ENCODE peak calls at places on chromosomes 5 and 9, in ten cellular contexts. T, U, M, L, K, I, Y, D, X and F are unnamed samples. For H3K36me3, the result is how much of the 10 kb centered on the place peaks cover.

GRCh38 chr9:89342213-89342612 is 23.9 kb downstream of the SECISBP2 start:
- DNase-seq in T (no peak), U (no peak), M (no peak), L (no peak), K (no peak), I (no peak), Y (no peak), D (no peak), X (no peak), F (no peak)

GRCh38 chr9:121399883-121400607 is 30.0 kb upstream of the STOM start:
- DNase-seq in T (no peak), U (no peak), M (no peak), L (no peak), K (no peak), I (no peak), Y (no peak), D (no peak), X (no peak), F (no peak)

GRCh38 chr9:100370064-100370723 is 17.5 kb upstream of the TEX10 start:
- DNase-seq in T (no peak), U (no peak), M (no peak), L (no peak), K (no peak), I (no peak), Y (no peak), D (no peak), X (no peak), F (no peak)

GRCh38 chr9:87803623-87804345 is 77.9 kb downstream of the CTSL start:
- DNase-seq in T (no peak), U (no peak), M (no peak), L (no peak), K (no peak), I (no peak), Y (no peak), D (no peak), X (no peak), F (no peak)

GRCh38 chr9:111966851-111967250 is 70.2 kb downstream of the UGCG start:
- DNase-seq in T (no peak), U (no peak), M (peak), L (no peak), K (no peak), I (no peak), Y (no peak), D (no peak), X (no peak), F (no peak)

GRCh38 chr5:83104031-83104430 is 26.7 kb downstream of the XRCC4 start:
- DNase-seq in T (no peak), U (no peak), M (no peak), L (no peak), K (no peak), I (no peak), Y (no peak), D (no peak), X (no peak), F (no peak)

GRCh38 chr9:133074111-133074651 is 12.4 kb downstream of the CEL start:
- DNase-seq in T (no peak), U (no peak), M (no peak), L (no peak), K (no peak), I (no peak), Y (no peak), D (no peak), X (no peak), F (no peak)

GRCh38 chr9:37302277-37302676 is 120.2 kb upstream of the GRHPR start:
- DNase-seq in T (no peak), U (no peak), M (no peak), L (no peak), K (no peak), I (no peak), Y (no peak), D (no peak), X (no peak), F (no peak)

GRCh38 chr5:107736608-107737007 is 65.9 kb upstream of the EFNA5 start:
- DNase-seq in T (no peak), U (no peak), M (no peak), L (no peak), K (no peak), I (no peak), Y (no peak), D (no peak), X (no peak), F (no peak)

GRCh38 chr9:75067894-75068293 is 20.1 kb downstream of the NMRK1 start:
- DNase-seq in T (no peak), U (no peak), M (no peak), L (no peak), K (no peak), I (no peak), Y (no peak), D (no peak), X (no peak), F (no peak)

GRCh38 chr9:75069171-75069570 is 18.8 kb downstream of the NMRK1 start:
- DNase-seq in T (no peak), U (no peak), M (no peak), L (no peak), K (no peak), I (no peak), Y (no peak), D (no peak), X (no peak), F (no peak)

GRCh38 chr9:75071530-75072122 is 16.3 kb downstream of the NMRK1 start:
- DNase-seq in T (peak), U (no peak), M (no peak), L (no peak), K (no peak), I (peak), Y (peak), D (no peak), X (no peak), F (peak)

DNA sequence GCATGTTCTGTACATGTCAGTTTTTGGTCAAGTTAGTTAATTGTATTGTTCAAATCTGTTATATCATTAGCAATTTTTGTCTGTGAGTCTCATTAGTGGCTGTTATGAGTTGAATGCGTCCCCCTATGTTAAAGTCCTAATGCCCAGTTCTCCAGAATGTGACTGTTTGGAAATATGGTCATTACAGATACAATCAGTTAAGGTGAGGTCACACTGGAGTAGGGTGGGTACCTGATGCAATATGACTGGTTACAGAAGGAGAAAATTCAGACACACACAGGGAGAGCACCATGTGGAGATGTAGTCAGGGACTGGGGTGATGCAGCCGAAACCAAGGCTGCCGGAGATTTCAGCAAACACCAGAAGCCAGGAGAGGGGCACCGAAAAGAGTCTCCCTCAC is 15.1 kb downstream of the NMRK1 start:
- DNase-seq in T (no peak), U (no peak), M (no peak), L (no peak), K (no peak), I (no peak), Y (no peak), D (no peak), X (no peak), F (no peak)
- H3K4me3 ChIP-seq in T (no peak), U (no peak), M (no peak), L (no peak), K (no peak), I (no peak), Y (no peak), D (no peak), X (no peak), F (no peak)

GRCh38 chr5:63961125-63961597 is 1.1 kb downstream of the HTR1A start:
- DNase-seq in T (no peak), U (no peak), M (peak), L (no peak), K (no peak), I (no peak), Y (no peak), D (peak), X (no peak), F (no peak)

GRCh38 chr5:63957617-63958016 is 4.6 kb downstream of the HTR1A start:
- DNase-seq in T (no peak), U (no peak), M (no peak), L (no peak), K (no peak), I (no peak), Y (no peak), D (no peak), X (no peak), F (no peak)

GRCh38 chr5:63960646-63961045 is 1.6 kb downstream of the HTR1A start:
- DNase-seq in T (no peak), U (no peak), M (peak), L (no peak), K (no peak), I (no peak), Y (no peak), D (peak), X (no peak), F (no peak)

GRCh38 chr5:63958654-63959053 is 3.6 kb downstream of the HTR1A start:
- DNase-seq in T (no peak), U (no peak), M (no peak), L (no peak), K (no peak), I (no peak), Y (no peak), D (no peak), X (no peak), F (no peak)

DNA sequence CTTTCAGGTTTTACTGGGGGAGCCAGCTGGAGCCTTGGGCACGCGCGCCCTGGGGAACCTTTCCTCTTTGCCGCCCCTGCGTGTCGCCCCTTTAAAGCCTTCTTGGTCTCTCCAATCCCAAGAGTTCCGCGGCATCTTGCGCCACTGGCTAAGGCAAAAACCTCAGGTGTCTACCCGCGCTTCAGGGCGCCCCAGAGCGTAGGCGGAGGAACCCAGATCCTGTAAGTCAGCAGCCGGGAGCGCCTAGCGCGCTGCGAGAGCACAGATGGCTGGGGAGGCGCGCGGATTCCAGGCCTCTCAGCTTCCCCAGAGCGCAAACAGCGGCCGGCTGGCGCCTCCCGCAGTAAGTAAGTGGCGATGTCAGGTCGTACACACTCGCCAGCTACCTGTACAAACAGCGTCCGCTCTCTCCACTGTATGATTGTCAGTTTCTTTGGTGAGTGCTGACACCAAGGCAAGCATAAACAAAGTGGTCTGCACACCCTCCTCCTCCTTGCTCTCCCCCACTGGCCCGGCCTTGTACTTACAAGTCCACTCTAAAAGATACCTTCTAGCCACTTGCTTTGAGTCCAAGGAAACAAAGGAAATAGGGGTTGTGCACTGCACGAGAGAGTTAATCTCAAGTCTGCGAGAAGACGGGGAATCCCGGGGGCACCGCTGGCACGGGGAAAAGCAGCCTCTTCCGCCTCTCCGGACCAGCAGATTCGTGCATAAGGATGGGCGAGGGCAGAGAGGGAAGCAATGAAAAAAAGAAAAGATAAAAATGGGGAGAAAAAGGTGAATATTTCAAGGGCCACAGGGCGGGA is 2.9 kb downstream of the HTR1A start:
- DNase-seq in T (peak), U (no peak), M (peak), L (peak), K (no peak), I (no peak), Y (no peak), D (peak), X (no peak), F (no peak)
- TF ChIP-seq CTCF in T (peak), U (no peak), M (no peak), L (no peak), K (no peak), I (no peak), Y (no peak), D (no peak), X (no peak), F (no peak)

GRCh38 chr9:33318225-33318624 is 27.9 kb downstream of the NFX1 start:
- DNase-seq in T (no peak), U (no peak), M (no peak), L (no peak), K (no peak), I (no peak), Y (no peak), D (no peak), X (no peak), F (no peak)
- H3K36me3 ChIP-seq in T (half or more), U (half or more), M (under half), L (under half), K (half or more), I (under half), Y (half or more), D (half or more), X (under half), F (half or more)

GRCh38 chr5:179759961-179760541 is 27.4 kb downstream of the MAML1 start:
- DNase-seq in T (no peak), U (no peak), M (peak), L (no peak), K (no peak), I (no peak), Y (no peak), D (peak), X (no peak), F (no peak)
- H3K4me3 ChIP-seq in T (no peak), U (no peak), M (no peak), L (no peak), K (no peak), I (no peak), Y (no peak), D (no peak), X (no peak), F (no peak)

DNA sequence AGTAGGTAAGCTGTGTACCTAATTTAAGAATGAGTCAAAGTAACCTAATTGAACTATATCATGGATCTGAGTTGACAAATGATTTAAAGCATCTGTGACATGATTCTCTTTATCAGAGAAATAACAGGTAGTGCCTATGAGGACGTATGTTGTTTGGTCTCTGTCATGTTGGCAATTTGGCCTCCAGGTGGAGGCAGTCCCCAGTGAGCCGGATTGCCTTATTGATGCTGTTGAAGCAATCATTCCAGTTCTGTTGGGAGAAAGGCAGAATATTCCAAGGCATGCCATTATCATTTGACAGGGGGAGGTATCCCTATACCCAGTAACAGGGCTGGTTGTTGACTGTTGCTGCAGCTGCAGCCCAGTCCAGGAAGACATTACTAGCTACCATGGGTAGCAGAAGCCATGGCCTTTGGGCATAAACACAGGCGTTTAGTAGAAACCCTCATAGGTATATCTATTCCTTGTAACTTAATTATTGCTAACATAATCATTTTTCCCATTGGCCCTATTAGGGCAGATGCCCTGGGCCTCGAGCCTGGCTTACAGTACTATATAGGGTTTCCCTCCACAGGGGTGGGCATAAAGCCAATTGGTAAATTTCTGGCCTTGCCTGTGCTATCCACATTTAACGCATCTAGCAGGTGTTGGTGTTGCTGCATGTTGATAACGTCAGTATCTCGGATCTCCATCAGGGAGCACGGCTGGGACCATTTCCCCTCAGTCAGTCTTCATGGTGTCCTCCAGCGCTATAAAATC is 12.2 kb upstream of the SLC22A4 start:
- DNase-seq in T (no peak), U (no peak), M (no peak), L (no peak), K (no peak), I (no peak), Y (no peak), D (no peak), X (no peak), F (no peak)
- TF ChIP-seq CTCF in T (peak), U (no peak), M (no peak), L (no peak), K (no peak), I (no peak), Y (no peak), D (no peak), X (no peak), F (peak)

DNA sequence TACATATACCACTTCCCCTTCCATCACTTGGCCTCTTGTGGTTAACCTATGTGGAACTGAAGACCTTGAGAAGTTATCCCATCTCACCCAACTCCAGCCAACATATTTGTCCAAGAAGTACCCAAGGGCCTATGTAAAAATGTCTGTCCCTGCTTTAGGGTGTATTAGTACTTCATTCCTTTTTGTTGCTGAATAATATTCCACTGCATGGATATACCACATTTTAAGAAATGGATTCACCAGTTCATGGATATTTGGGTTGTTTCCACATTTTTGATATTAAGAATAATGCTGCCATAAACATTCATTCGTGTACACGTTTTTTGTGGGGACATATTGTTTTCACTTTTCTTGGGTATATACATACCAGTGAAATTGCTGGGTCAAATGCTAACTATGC is 28.6 kb downstream of the IDNK start:
- DNase-seq in T (no peak), U (no peak), M (no peak), L (no peak), K (no peak), I (no peak), Y (no peak), D (no peak), X (no peak), F (no peak)
- H3K36me3 ChIP-seq in T (half or more), U (half or more), M (under half), L (under half), K (under half), I (under half), Y (under half), D (half or more), X (under half), F (under half)

GRCh38 chr5:35209862-35210261 is 20.4 kb downstream of the PRLR start:
- DNase-seq in T (no peak), U (no peak), M (no peak), L (no peak), K (no peak), I (no peak), Y (no peak), D (no peak), X (no peak), F (no peak)
- H3K4me3 ChIP-seq in T (no peak), U (no peak), M (no peak), L (no peak), K (no peak), I (no peak), Y (no peak), D (no peak), X (no peak), F (no peak)

GRCh38 chr9:107043886-107044285 is 180.9 kb downstream of the ZNF462 start:
- DNase-seq in T (peak), U (no peak), M (no peak), L (no peak), K (no peak), I (no peak), Y (no peak), D (no peak), X (no peak), F (no peak)
- TF ChIP-seq CTCF in T (no peak), U (peak), M (peak), L (no peak), K (peak), I (no peak), Y (no peak), D (no peak), X (no peak), F (no peak)

GRCh38 chr9:34097865-34098264 is 28.6 kb downstream of the DCAF12 start:
- DNase-seq in T (no peak), U (no peak), M (no peak), L (no peak), K (no peak), I (no peak), Y (no peak), D (peak), X (no peak), F (no peak)
- H3K36me3 ChIP-seq in T (half or more), U (half or more), M (under half), L (under half), K (half or more), I (under half), Y (half or more), D (half or more), X (under half), F (half or more)

GRCh38 chr9:63859475-63860215 is 1425.4 kb downstream of the FOXD4L5 start:
- DNase-seq in T (no peak), U (no peak), M (peak), L (peak), K (peak), I (no peak), Y (no peak), D (peak), X (no peak), F (peak)
- H3K4me3 ChIP-seq in T (no peak), U (peak), M (peak), L (peak), K (peak), I (no peak), Y (peak), D (peak), X (no peak), F (no peak)